ENCODE peak calls at places on chromosomes 7 and 10, in seven cellular contexts. I is mucosa of descending colon, T is cardiac muscle cell, Q is AG04450, U is AG09309, K is HepG2, X is H7. D is an unnamed sample.

GRCh38 chr10:11065567-11065966 is 47.9 kb downstream of the CELF2 start:
- DNase-seq in I (no peak), T (no peak), Q (no peak), U (no peak), K (no peak), X (no peak), D (no peak)

GRCh38 chr10:89337493-89337892 is 9.7 kb downstream of the IFIT3 start:
- DNase-seq in I (no peak), T (peak; percentile 45), Q (no peak), U (no peak), K (no peak), X (no peak), D (peak; percentile 96)

GRCh38 chr7:39845011-39845410 is 105.0 kb upstream of the CDK13 start:
- DNase-seq in I (no peak), T (no peak), Q (no peak), U (peak; percentile 20), K (no peak), X (no peak), D (no peak)

GRCh38 chr10:75335191-75335590 is 66.4 kb downstream of the ZNF503 start:
- DNase-seq in I (no peak), T (peak; percentile 11), Q (no peak), U (no peak), K (no peak), X (no peak), D (no peak)

GRCh38 chr7:75943864-75944263 is 28.9 kb downstream of the POR start:
- DNase-seq in I (no peak), T (no peak), Q (no peak), U (no peak), K (no peak), X (no peak), D (peak; percentile 96)

GRCh38 chr7:140689199-140690152 is 7.0 kb upstream of the NDUFB2 start:
- DNase-seq in I (no peak), T (no peak), Q (no peak), U (no peak), K (no peak), X (no peak), D (no peak)

GRCh38 chr7:78850093-78850740 is 603.2 kb downstream of the MAGI2 start:
- DNase-seq in I (no peak), T (no peak), Q (no peak), U (no peak), K (peak; percentile 3), X (no peak), D (no peak)

GRCh38 chr7:155683098-155683497 is 38.6 kb downstream of the RBM33 start:
- DNase-seq in I (no peak), T (no peak), Q (no peak), U (no peak), K (no peak), X (no peak), D (no peak)

GRCh38 chr7:150339369-150339768 is 2.1 kb downstream of the RARRES2 start:
- DNase-seq in I (no peak), T (no peak), Q (no peak), U (no peak), K (no peak), X (peak; percentile 12), D (no peak)

GRCh38 chr7:29146888-29147609 is 712 bp upstream of the CPVL start:
- DNase-seq in I (no peak), T (no peak), Q (no peak), U (peak; percentile 28), K (peak; percentile 60), X (peak; percentile 15), D (no peak)
- H3K4me3 ChIP-seq in I (no peak overlapping the region), T (peak overlapping the region; percentile 45), Q (no peak overlapping the region), U (no peak overlapping the region), K (peak overlapping the region; percentile 75), X (peak overlapping the region; percentile 79), D (no peak overlapping the region)

DNA sequence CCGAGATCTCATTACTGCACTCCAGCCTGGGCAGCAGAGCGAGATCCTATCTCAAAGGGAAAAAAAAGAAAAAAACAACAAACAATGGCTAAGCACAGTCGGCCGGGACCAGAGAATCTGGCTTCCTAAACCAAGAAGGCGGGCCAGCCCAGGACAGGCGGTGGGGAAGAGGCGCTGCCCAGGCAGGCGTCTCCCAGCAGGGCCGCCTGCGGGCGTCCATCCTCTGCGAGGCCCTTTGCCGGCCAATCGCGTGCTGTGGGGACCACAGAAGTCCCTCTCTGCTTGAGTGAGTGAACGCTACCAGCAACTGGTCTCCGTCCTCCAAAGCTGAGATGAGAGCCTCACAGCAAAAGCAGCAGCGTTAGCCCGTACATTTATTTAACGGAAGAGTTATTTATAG is 14.7 kb upstream of the BMS1 start:
- DNase-seq in I (no peak), T (no peak), Q (no peak), U (no peak), K (no peak), X (peak; percentile 55), D (no peak)
- H3K4me3 ChIP-seq in I (no peak overlapping the region), T (no peak overlapping the region), Q (no peak overlapping the region), U (no peak overlapping the region), K (no peak overlapping the region), X (no peak overlapping the region), D (no peak overlapping the region)

GRCh38 chr7:22640269-22640668 is 86.7 kb upstream of the IL6 start:
- DNase-seq in I (no peak), T (no peak), Q (no peak), U (no peak), K (no peak), X (no peak), D (no peak)
- H3K4me3 ChIP-seq in I (no peak overlapping the region), T (no peak overlapping the region), Q (no peak overlapping the region), U (no peak overlapping the region), K (no peak overlapping the region), X (no peak overlapping the region), D (no peak overlapping the region)

GRCh38 chr7:82163586-82163985 is 280.0 kb downstream of the CACNA2D1 start:
- DNase-seq in I (no peak), T (no peak), Q (no peak), U (no peak), K (no peak), X (no peak), D (no peak)
- H3K4me3 ChIP-seq in I (no peak overlapping the region), T (no peak overlapping the region), Q (no peak overlapping the region), U (no peak overlapping the region), K (no peak overlapping the region), X (no peak overlapping the region), D (no peak overlapping the region)

GRCh38 chr10:1423676-1424253 is 313.6 kb downstream of the ADARB2 start:
- DNase-seq in I (no peak), T (no peak), Q (no peak), U (no peak), K (no peak), X (no peak), D (no peak)

GRCh38 chr10:1418031-1418550 is 319.2 kb downstream of the ADARB2 start:
- DNase-seq in I (no peak), T (no peak), Q (no peak), U (no peak), K (no peak), X (no peak), D (no peak)

GRCh38 chr10:1422275-1422674 is 315.1 kb downstream of the ADARB2 start:
- DNase-seq in I (no peak), T (no peak), Q (no peak), U (no peak), K (no peak), X (no peak), D (no peak)

GRCh38 chr10:1419796-1420429 is 317.4 kb downstream of the ADARB2 start:
- DNase-seq in I (no peak), T (no peak), Q (no peak), U (no peak), K (no peak), X (no peak), D (no peak)

DNA sequence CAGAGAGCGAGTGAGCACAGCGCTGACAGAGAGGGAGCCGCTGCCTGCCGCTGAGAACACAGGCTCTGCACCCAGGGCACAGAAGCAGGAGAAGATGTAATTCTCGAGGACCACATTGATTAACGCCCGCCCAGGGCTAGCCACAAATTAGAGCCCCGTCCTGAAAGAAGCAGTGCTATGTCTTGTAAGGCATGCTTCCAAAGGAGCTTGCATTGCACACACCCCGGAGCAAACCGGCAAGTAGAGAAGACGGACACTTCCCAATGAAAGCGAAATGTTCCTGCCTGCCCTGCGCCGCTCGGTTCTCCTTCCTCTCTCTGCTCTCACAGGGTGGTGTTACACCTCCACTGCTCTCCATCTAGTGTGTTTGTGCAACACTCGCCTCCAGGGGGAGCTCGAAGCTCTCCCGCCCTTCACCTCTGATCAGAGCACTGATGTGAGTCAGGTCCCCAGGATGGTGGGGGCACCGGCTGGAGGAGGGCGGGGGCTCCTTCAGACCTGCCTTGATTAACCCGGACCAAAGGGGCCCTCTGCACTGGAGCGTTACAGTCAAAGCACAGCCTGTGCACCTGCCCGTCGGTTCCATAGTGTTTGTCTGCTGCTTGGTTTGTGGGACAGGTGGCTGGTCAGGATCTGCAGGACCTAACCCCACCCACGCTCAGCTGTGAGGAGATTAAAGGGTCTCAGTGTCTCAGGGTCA is 316.5 kb downstream of the ADARB2 start:
- DNase-seq in I (no peak), T (no peak), Q (no peak), U (no peak), K (peak; percentile 51), X (peak; percentile 92), D (peak; percentile 31)
- H3K4me3 ChIP-seq in I (no peak overlapping the region), T (peak overlapping the region; percentile 30), Q (no peak overlapping the region), U (no peak overlapping the region), K (no peak overlapping the region), X (peak overlapping the region; percentile 48), D (no peak overlapping the region)

GRCh38 chr7:114944742-114945625 is 23.1 kb downstream of the MDFIC start:
- DNase-seq in I (peak; percentile 62), T (peak; percentile 93), Q (peak; percentile 73), U (peak; percentile 85), K (no peak), X (no peak), D (no peak)
- H3K4me3 ChIP-seq in I (no peak overlapping the region), T (no peak overlapping the region), Q (peak overlapping the region; percentile 49), U (peak overlapping the region; percentile 16), K (no peak overlapping the region), X (no peak overlapping the region), D (no peak overlapping the region)